ENCODE peak calls at places on chromosomes 11 and 22, in four cellular contexts. J is adrenal gland, D is neural crest cell, S is upper lobe of right lung. T is an unnamed sample.

GRCh38 chr11:91091564-91091963 is 868.7 kb upstream of the CHORDC1 start:
- DNase-seq in S (no peak), J (no peak), D (no peak), T (no peak)

GRCh38 chr22:43945632-43946390 is 9.4 kb upstream of the SAMM50 start:
- DNase-seq in J (peak), D (peak), S (peak), T (no peak)

GRCh38 chr11:14413307-14414072 is 54.5 kb upstream of the RRAS2 start:
- DNase-seq in J (peak), D (no peak), S (no peak), T (no peak)

GRCh38 chr11:87252869-87253268 is 215.1 kb downstream of the TMEM135 start:
- DNase-seq in D (no peak), S (no peak), J (no peak), T (no peak)

GRCh38 chr11:33941637-33942160 is 49.8 kb upstream of the LMO2 start:
- DNase-seq in D (no peak), S (no peak), J (peak), T (peak)

GRCh38 chr11:1281974-1282365 is 27.5 kb downstream of the TOLLIP start:
- DNase-seq in S (no peak), J (no peak), D (no peak), T (no peak)

GRCh38 chr22:32940736-32941135 is 117.4 kb downstream of the SYN3 start:
- DNase-seq in S (no peak), J (no peak), D (no peak), T (no peak)

GRCh38 chr11:19345848-19346681 is 105.3 kb upstream of the E2F8 start:
- DNase-seq in S (no peak), J (no peak), D (peak), T (no peak)

GRCh38 chr11:113736323-113736722 is 30.2 kb upstream of the TMPRSS5 start:
- DNase-seq in J (no peak), S (no peak), D (no peak), T (no peak)

GRCh38 chr11:2777396-2777795 is 77.6 kb upstream of the KCNQ1OT1 start:
- DNase-seq in D (peak), J (peak), S (peak), T (no peak)

GRCh38 chr11:117839234-117839882 is 14.8 kb upstream of the FXYD2 start:
- DNase-seq in S (peak), J (no peak), D (no peak), T (no peak)

GRCh38 chr11:118226294-118226693 is 1.5 kb upstream of the JAML start:
- DNase-seq in D (no peak), J (peak), S (no peak), T (no peak)

GRCh38 chr22:35467788-35468187 is 67.8 kb downstream of the MCM5 start:
- DNase-seq in D (peak), S (peak), J (peak), T (no peak)

GRCh38 chr11:19739872-19740271 is 27.2 kb downstream of the NAV2 start:
- DNase-seq in J (peak), S (no peak), D (peak), T (no peak)

GRCh38 chr22:49936973-49937757 is 18.7 kb downstream of the CRELD2 start:
- DNase-seq in S (peak), D (no peak), J (no peak), T (no peak)

GRCh38 chr11:43072096-43072495 is 239.7 kb upstream of the API5 start:
- DNase-seq in D (no peak), J (no peak), S (no peak), T (no peak)

GRCh38 chr22:37716708-37717107 is 19.9 kb downstream of the TRIOBP start:
- DNase-seq in D (no peak), J (no peak), S (no peak), T (no peak)

GRCh38 chr22:42596863-42597530 is 17.7 kb downstream of the POLDIP3 start:
- DNase-seq in J (no peak), D (no peak), S (no peak), T (no peak)

GRCh38 chr11:70545626-70545945 is 147.3 kb downstream of the CTTN start:
- DNase-seq in J (no peak), D (no peak), S (peak), T (no peak)

GRCh38 chr11:20310137-20310536 is 53.4 kb upstream of the HTATIP2 start:
- DNase-seq in S (no peak), J (no peak), D (no peak), T (no peak)

GRCh38 chr11:67349457-67349856 is 3.9 kb downstream of the POLD4 start:
- DNase-seq in J (no peak), D (no peak), S (no peak), T (no peak)

GRCh38 chr11:10628506-10629236 is 60.2 kb upstream of the LYVE1 start:
- DNase-seq in D (no peak), J (no peak), S (peak), T (no peak)

GRCh38 chr11:105211806-105212531 is 72.4 kb upstream of the CARD18 start:
- DNase-seq in S (no peak), D (no peak), J (no peak), T (no peak)

GRCh38 chr11:117528061-117528780 is 200.6 kb downstream of the CEP164 start:
- DNase-seq in S (no peak), D (no peak), J (no peak), T (no peak)

GRCh38 chr11:121426476-121427454 is 25.3 kb upstream of the SORL1 start:
- DNase-seq in D (peak), J (peak), S (peak), T (no peak)

GRCh38 chr11:8533332-8533731 is 60.7 kb downstream of the STK33 start:
- DNase-seq in J (no peak), S (no peak), D (no peak), T (peak)

GRCh38 chr11:122746050-122746478 is 90.5 kb downstream of the UBASH3B start:
- DNase-seq in J (peak), D (no peak), S (peak), T (peak)

GRCh38 chr11:120013325-120014250 is 124.3 kb downstream of the TRIM29 start:
- DNase-seq in S (no peak), J (peak), D (peak), T (no peak)

GRCh38 chr11:114082767-114083181 is 23.3 kb downstream of the ZBTB16 start:
- DNase-seq in S (no peak), J (no peak), D (no peak), T (no peak)

GRCh38 chr11:61607920-61608599 is 27.2 kb upstream of the SYT7 start:
- DNase-seq in D (no peak), S (no peak), J (no peak), T (no peak)

T was measured in GM12878.